ENCODE peak calls at places on chromosomes 5 and 9, in six cellular contexts. W is fibroblast of mammary gland, T is left ventricle myocardium inferior, P is lower leg skin, H is coronary artery, X is uterus. G is an unnamed sample.

GRCh38 chr9:129761901-129762359 is 9.1 kb upstream of the PTGES start:
- DNase-seq in H (no peak), W (peak), T (no peak), P (no peak), X (peak), G (peak)

GRCh38 chr9:93968451-93969327 is 13.5 kb upstream of the BARX1 start:
- DNase-seq in P (no peak), W (no peak), T (no peak), X (no peak), H (peak), G (no peak)

GRCh38 chr5:35815089-35815936 is 41.4 kb upstream of the IL7R start:
- DNase-seq in H (no peak), P (no peak), T (no peak), X (no peak), W (no peak), G (peak)

GRCh38 chr9:21994526-21994995 is at the start of gene CDKN2B-AS1:
- DNase-seq in H (no peak), P (no peak), X (no peak), T (no peak), W (peak), G (peak)

GRCh38 chr9:13899924-13900323 is 414.0 kb downstream of the NFIB start:
- DNase-seq in H (no peak), X (peak), P (no peak), T (no peak), W (no peak), G (peak)

GRCh38 chr5:176151286-176151685 is 86.9 kb upstream of the SIMC1 start:
- DNase-seq in P (no peak), X (no peak), W (peak), H (no peak), T (no peak), G (no peak)

GRCh38 chr5:111158105-111158744 is 66.0 kb upstream of the CAMK4 start:
- DNase-seq in T (peak), H (no peak), X (peak), P (peak), W (peak), G (peak)

GRCh38 chr5:149618581-149619248 is 37.4 kb downstream of the ARHGEF37 start:
- DNase-seq in H (no peak), P (no peak), X (no peak), T (no peak), W (peak), G (peak)

GRCh38 chr5:95808686-95809413 is 13.7 kb downstream of the GLRX start:
- DNase-seq in H (peak), X (peak), T (peak), W (peak), P (peak), G (peak)

GRCh38 chr5:72290356-72291133 is 29.5 kb downstream of the MRPS27 start:
- DNase-seq in P (no peak), T (no peak), H (no peak), W (no peak), X (no peak), G (no peak)

GRCh38 chr9:128396970-128397613 is 23.6 kb upstream of the CERCAM start:
- DNase-seq in T (peak), X (peak), P (no peak), W (no peak), H (no peak), G (no peak)

GRCh38 chr5:66821626-66822429 is 225.6 kb downstream of the MAST4 start:
- DNase-seq in W (no peak), P (no peak), T (no peak), H (no peak), X (no peak), G (peak)

GRCh38 chr9:31089822-31090221 is 1294.6 kb upstream of the ACO1 start:
- DNase-seq in W (peak), T (no peak), P (no peak), X (no peak), H (no peak), G (peak)

GRCh38 chr9:16275795-16276624 is 594.5 kb downstream of the BNC2 start:
- DNase-seq in P (no peak), W (no peak), X (no peak), H (no peak), T (no peak), G (no peak)

GRCh38 chr9:104682642-104683041 is 11.7 kb upstream of the OR13D1 start:
- DNase-seq in H (no peak), T (no peak), X (no peak), W (peak), P (no peak), G (peak)

GRCh38 chr5:75716715-75717081 is 539 bp downstream of the POC5 start:
- DNase-seq in H (no peak), W (no peak), P (no peak), X (no peak), T (no peak), G (no peak)

GRCh38 chr5:96790851-96791513 is 16.8 kb downstream of the ERAP1 start:
- DNase-seq in W (peak), H (no peak), P (no peak), X (no peak), T (no peak), G (peak)

GRCh38 chr5:113520429-113520828 is 6.9 kb downstream of the YTHDC2 start:
- DNase-seq in W (peak), H (no peak), T (no peak), X (no peak), P (no peak), G (no peak)

GRCh38 chr9:71349218-71349617 is 227.8 kb upstream of the TRPM3 start:
- DNase-seq in X (no peak), P (no peak), W (peak), T (no peak), H (no peak), G (peak)

GRCh38 chr5:133934311-133934710 is 34.1 kb downstream of the C5orf15 start:
- DNase-seq in H (no peak), X (no peak), P (no peak), T (no peak), W (no peak), G (no peak)

GRCh38 chr5:8333445-8333844 is 464.5 kb downstream of the MTRR start:
- DNase-seq in W (no peak), T (no peak), X (no peak), P (no peak), H (no peak), G (no peak)

GRCh38 chr5:111927191-111927590 is 170.2 kb upstream of the NREP start:
- DNase-seq in W (peak), T (no peak), X (no peak), H (no peak), P (no peak), G (no peak)

GRCh38 chr9:114588150-114588663 is 638 bp downstream of the ATP6V1G1 start:
- DNase-seq in P (no peak), W (peak), X (no peak), T (no peak), H (no peak), G (peak)

GRCh38 chr5:35416217-35416988 is 186.1 kb upstream of the PRLR start:
- DNase-seq in H (no peak), X (no peak), W (no peak), P (no peak), T (no peak), G (no peak)

GRCh38 chr5:51988561-51988960 is 605.3 kb downstream of the ISL1 start:
- DNase-seq in T (no peak), H (no peak), X (no peak), W (no peak), P (no peak), G (no peak)

GRCh38 chr5:172807766-172808311 is 26.2 kb upstream of the ERGIC1 start:
- DNase-seq in P (no peak), X (no peak), H (no peak), W (no peak), T (no peak), G (no peak)

GRCh38 chr9:107243757-107244156 is 39.3 kb upstream of the RAD23B start:
- DNase-seq in H (no peak), W (peak), T (no peak), P (peak), X (no peak), G (peak)

GRCh38 chr9:125631391-125632085 is 75.5 kb downstream of the MAPKAP1 start:
- DNase-seq in H (no peak), P (no peak), T (no peak), X (no peak), W (peak), G (peak)

GRCh38 chr5:152185547-152186234 is 219.4 kb downstream of the NMUR2 start:
- DNase-seq in W (no peak), P (no peak), H (no peak), X (no peak), T (peak), G (no peak)

GRCh38 chr5:19959830-19960384 is 28.1 kb downstream of the CDH18 start:
- DNase-seq in T (no peak), P (no peak), X (no peak), H (no peak), W (no peak), G (no peak)

GRCh38 chr5:5573798-5574380 is 151.4 kb downstream of the ICE1 start:
- DNase-seq in H (no peak), W (no peak), T (no peak), X (no peak), P (no peak), G (no peak)

GRCh38 chr9:86997961-86998360 is 50.7 kb upstream of the GAS1 start:
- DNase-seq in W (no peak), T (no peak), H (no peak), X (no peak), P (no peak), G (no peak)

GRCh38 chr9:21996438-21996837 is 1.8 kb downstream of the CDKN2B-AS1 start:
- DNase-seq in T (no peak), P (no peak), W (no peak), X (no peak), H (no peak), G (no peak)

GRCh38 chr5:14440598-14441401 is 140.8 kb upstream of the OTULINL start:
- DNase-seq in H (peak), W (peak), X (peak), T (peak), P (no peak), G (peak)

GRCh38 chr9:20242767-20243166 is 379.5 kb downstream of the MLLT3 start:
- DNase-seq in X (no peak), P (no peak), H (no peak), T (no peak), W (no peak), G (no peak)

GRCh38 chr9:136058152-136058483 is 37.0 kb downstream of the NACC2 start:
- DNase-seq in P (no peak), H (peak), W (no peak), X (no peak), T (no peak), G (no peak)

GRCh38 chr9:2599896-2600295 is 21.7 kb upstream of the VLDLR start:
- DNase-seq in H (no peak), T (no peak), W (no peak), X (no peak), P (no peak), G (no peak)

GRCh38 chr9:2597483-2597882 is 24.1 kb upstream of the VLDLR start:
- DNase-seq in H (no peak), T (no peak), P (no peak), X (no peak), W (peak), G (peak)

GRCh38 chr9:2601785-2602378 is 19.7 kb upstream of the VLDLR start:
- DNase-seq in W (no peak), X (no peak), H (no peak), T (no peak), P (no peak), G (no peak)

GRCh38 chr9:2602704-2603116 is 18.9 kb upstream of the VLDLR start:
- DNase-seq in P (no peak), X (no peak), H (no peak), W (no peak), T (no peak), G (no peak)

DNA sequence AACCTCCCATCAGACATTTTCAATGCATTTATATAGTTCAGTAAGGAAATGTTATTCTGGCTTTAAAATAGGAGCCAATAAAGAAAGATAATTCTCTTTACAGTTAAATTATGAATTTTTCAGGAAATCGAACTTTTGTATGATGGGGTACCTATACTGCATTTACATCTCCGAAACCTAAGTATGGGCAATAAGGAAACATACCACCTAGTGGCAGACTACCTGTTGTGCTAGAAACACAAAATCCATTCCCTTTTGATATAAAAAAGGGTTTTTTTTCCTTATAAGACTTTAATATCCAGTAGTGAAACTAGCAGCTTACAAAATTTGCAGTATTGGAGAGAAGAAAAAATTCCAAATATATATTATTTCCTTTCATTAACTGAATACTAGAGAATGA is 21.3 kb upstream of the VLDLR start:
- DNase-seq in T (no peak), P (no peak), X (no peak), H (no peak), W (no peak), G (no peak)
- TF ChIP-seq CTCF in T (peak), P (no peak), X (no peak), H (no peak), W (peak), G (no peak)

DNA sequence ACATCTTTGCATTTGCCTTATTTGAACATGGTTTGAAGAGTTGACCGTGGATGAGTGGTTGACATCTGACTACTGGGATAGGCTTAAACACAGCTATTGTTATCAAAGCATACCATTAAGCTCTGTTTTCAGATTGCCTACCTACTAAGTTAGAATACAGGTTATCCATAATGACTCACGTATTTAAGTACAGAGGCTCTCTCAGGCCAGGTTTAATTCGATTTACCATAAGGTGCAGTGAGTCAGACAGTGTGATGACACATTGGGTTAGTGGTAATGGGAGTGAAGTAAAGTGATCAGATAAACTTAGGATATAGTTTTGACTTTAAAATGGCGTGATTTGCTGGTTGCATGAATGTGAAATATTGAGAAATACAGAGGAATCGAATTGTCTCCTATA is 732.0 kb upstream of the CTNND2 start:
- DNase-seq in P (no peak), W (no peak), T (no peak), H (no peak), X (no peak), G (no peak)
- TF ChIP-seq CTCF in P (no peak), W (no peak), T (no peak), H (no peak), X (no peak), G (no peak)

GRCh38 chr9:91750343-91750742 is 199.7 kb downstream of the ROR2 start:
- DNase-seq in W (no peak), P (no peak), T (no peak), X (no peak), H (no peak), G (no peak)
- TF ChIP-seq CTCF in W (no peak), P (no peak), T (no peak), X (no peak), H (no peak), G (no peak)

GRCh38 chr5:1468247-1468612 is 23.0 kb upstream of the SLC6A3 start:
- DNase-seq in X (no peak), T (no peak), P (no peak), W (peak), H (no peak), G (peak)
- TF ChIP-seq CTCF in X (no peak), T (peak), P (no peak), W (peak), H (no peak), G (peak)

DNA sequence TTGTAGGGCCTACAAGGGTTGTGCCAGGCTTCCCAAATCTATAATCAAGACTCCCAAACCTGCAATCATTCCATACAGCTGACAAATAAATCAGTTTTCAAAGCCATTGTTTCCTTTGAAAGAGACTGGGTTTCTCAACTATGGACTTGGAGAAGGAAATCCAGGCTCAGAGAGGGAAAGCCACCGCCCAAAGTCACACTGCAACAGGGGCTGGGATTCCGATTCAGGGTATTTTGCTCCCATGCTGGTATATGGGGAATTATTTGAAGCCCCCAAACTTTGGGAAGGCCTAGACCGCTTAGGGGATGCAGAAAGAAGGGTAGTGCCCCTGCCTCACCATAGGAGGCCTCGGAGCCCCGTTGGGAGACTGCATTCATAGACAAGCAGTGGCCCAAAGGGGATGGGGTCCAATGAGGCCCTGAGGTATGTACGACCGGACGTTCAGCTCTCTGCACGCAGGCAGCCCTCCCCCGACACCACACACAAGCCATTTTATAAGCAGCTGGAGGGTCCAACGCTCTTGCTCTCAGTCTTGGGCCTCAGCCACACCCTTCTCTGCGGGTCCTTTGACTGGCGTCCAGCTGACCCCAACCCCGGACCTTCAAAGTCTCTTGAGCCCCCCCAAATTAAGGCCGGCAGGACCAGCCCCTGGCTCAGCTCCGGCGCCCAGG is 712 bp downstream of the ANXA6 start:
- DNase-seq in T (no peak), X (peak), H (no peak), P (no peak), W (peak), G (peak)
- TF ChIP-seq CTCF in T (peak), X (no peak), H (no peak), P (no peak), W (no peak), G (peak)

GRCh38 chr9:96075757-96076156 is 200.3 kb downstream of the ERCC6L2 start:
- DNase-seq in H (no peak), W (no peak), X (no peak), P (no peak), T (no peak), G (no peak)

GRCh38 chr9:96073531-96074284 is 198.2 kb downstream of the ERCC6L2 start:
- DNase-seq in H (no peak), P (no peak), T (no peak), W (no peak), X (no peak), G (no peak)

GRCh38 chr9:96071245-96072124 is 196.0 kb downstream of the ERCC6L2 start:
- DNase-seq in H (peak), X (no peak), W (peak), P (no peak), T (no peak), G (peak)

GRCh38 chr9:96075111-96075510 is 199.6 kb downstream of the ERCC6L2 start:
- DNase-seq in X (no peak), W (no peak), P (no peak), T (no peak), H (no peak), G (no peak)

GRCh38 chr9:96072930-96073329 is 197.4 kb downstream of the ERCC6L2 start:
- DNase-seq in P (no peak), H (peak), W (no peak), X (no peak), T (no peak), G (no peak)
- TF ChIP-seq CTCF in P (no peak), H (no peak), W (no peak), X (no peak), T (no peak), G (no peak)